ENCODE peak calls at places on chromosomes 2 and 18, in eight cellular contexts. D is choroid plexus epithelial cell; L is left ventricle myocardium inferior; K is CD8-positive, alpha-beta memory T cell; J is mucosa of descending colon; E is stomach; G is CD4-positive, alpha-beta T cell; H is cerebellum. T is an unnamed sample.

GRCh38 chr18:77379976-77380375 is 130.3 kb downstream of the GALR1 start:
- DNase-seq in D (no peak), G (no peak), L (no peak), J (no peak), E (no peak), K (no peak), H (no peak), T (no peak)

GRCh38 chr2:1751768-1752725 is 7.7 kb upstream of the PXDN start:
- DNase-seq in K (no peak), D (no peak), E (peak), L (no peak), G (no peak), H (no peak), J (no peak), T (no peak)

GRCh38 chr18:24400587-24400986 is 3.0 kb upstream of the OSBPL1A start:
- DNase-seq in J (no peak), K (no peak), G (no peak), E (no peak), D (no peak), H (no peak), L (no peak), T (no peak)

GRCh38 chr18:35241523-35241804 is 630 bp downstream of the ZNF397 start:
- DNase-seq in D (no peak), G (no peak), J (no peak), K (peak), E (no peak), H (no peak), L (no peak), T (no peak)

GRCh38 chr18:63505566-63506335 is 29.0 kb downstream of the SERPINB5 start:
- DNase-seq in G (no peak), J (peak), E (no peak), K (no peak), L (no peak), H (no peak), D (peak), T (peak)

GRCh38 chr18:35466815-35467623 is 30.7 kb downstream of the INO80C start:
- DNase-seq in D (no peak), E (no peak), J (no peak), H (no peak), L (no peak), G (no peak), K (no peak), T (no peak)

GRCh38 chr18:54926593-54927297 is 32.5 kb downstream of the CCDC68 start:
- DNase-seq in L (no peak), H (no peak), G (no peak), E (no peak), J (no peak), D (peak), K (no peak), T (no peak)

GRCh38 chr2:118850171-118850900 is 2.9 kb upstream of the EN1 start:
- DNase-seq in H (no peak), E (no peak), G (no peak), D (no peak), K (no peak), J (no peak), L (no peak), T (no peak)

GRCh38 chr2:49827366-49827765 is 673.1 kb upstream of the FSHR start:
- DNase-seq in E (no peak), D (no peak), G (no peak), J (no peak), L (no peak), K (no peak), H (no peak), T (no peak)

GRCh38 chr2:221581986-221582385 is 9.9 kb upstream of the EPHA4 start:
- DNase-seq in G (no peak), J (no peak), D (no peak), L (no peak), H (no peak), E (no peak), K (no peak), T (no peak)